ENCODE peak calls at places on chromosomes 6 and 20, in seven cellular contexts. I is GM12865, Z is NCI-H526 treated with DMSO at 0.1 percent for 48 hours, L is Caki2, C is amniotic stem cell, G is Panc1, M is cardiac muscle cell. A is an unnamed sample.

GRCh38 chr20:50124496-50124895 is 11.5 kb upstream of the UBE2V1 start:
- DNase-seq in I (no peak), Z (no peak), L (no peak), C (no peak), G (no peak), M (no peak), A (no peak)

GRCh38 chr6:137698636-137699035 is 168.4 kb upstream of the TNFAIP3 start:
- DNase-seq in I (no peak), Z (no peak), L (no peak), C (no peak), G (no peak), M (no peak), A (no peak)

GRCh38 chr6:151137441-151137984 is 102.3 kb upstream of the AKAP12 start:
- DNase-seq in I (no peak), Z (no peak), L (peak; percentile 14), C (no peak), G (no peak), M (no peak), A (no peak)

GRCh38 chr6:15464211-15464725 is 198.6 kb downstream of the DTNBP1 start:
- DNase-seq in I (peak; percentile 66), Z (no peak), L (no peak), C (no peak), G (peak; percentile 25), M (peak; percentile 22), A (peak; percentile 25)

GRCh38 chr6:111950661-111951426 is 77.6 kb upstream of the FYN start:
- DNase-seq in I (no peak), Z (no peak), L (peak; percentile 46), C (no peak), G (no peak), M (no peak), A (no peak)

GRCh38 chr6:39204646-39205244 is 24.5 kb downstream of the KCNK5 start:
- DNase-seq in I (no peak), Z (no peak), L (no peak), C (no peak), G (no peak), M (no peak), A (no peak)

GRCh38 chr20:50852085-50852484 is 57.2 kb downstream of the BCAS4 start:
- DNase-seq in I (no peak), Z (no peak), L (no peak), C (no peak), G (no peak), M (no peak), A (no peak)

GRCh38 chr20:51750037-51750769 is 18.0 kb downstream of the ATP9A start:
- DNase-seq in I (peak; percentile 16), Z (no peak), L (peak; percentile 100), C (peak; percentile 69), G (peak; percentile 98), M (no peak), A (peak; percentile 95)

GRCh38 chr20:17499041-17499440 is 32.1 kb downstream of the BFSP1 start:
- DNase-seq in I (no peak), Z (no peak), L (peak; percentile 38), C (no peak), G (no peak), M (no peak), A (no peak)

GRCh38 chr6:148501178-148501590 is 158.5 kb downstream of the SASH1 start:
- DNase-seq in I (no peak), Z (no peak), L (peak; percentile 69), C (no peak), G (no peak), M (no peak), A (peak; percentile 96)

GRCh38 chr6:132365319-132365907 is 35.9 kb downstream of the MOXD1 start:
- DNase-seq in I (peak; percentile 79), Z (no peak), L (no peak), C (no peak), G (no peak), M (peak; percentile 59), A (no peak)

GRCh38 chr6:21596379-21597242 is 3.1 kb downstream of the SOX4 start:
- DNase-seq in I (peak; percentile 77), Z (peak; percentile 86), L (peak; percentile 86), C (peak; percentile 38), G (no peak), M (peak; percentile 87), A (peak; percentile 40)

GRCh38 chr20:8389381-8390368 is 257.6 kb downstream of the PLCB1 start:
- DNase-seq in I (peak; percentile 50), Z (peak; percentile 42), L (peak; percentile 21), C (peak; percentile 48), G (peak; percentile 1), M (peak; percentile 69), A (peak; percentile 36)

GRCh38 chr6:144362042-144363018 is 77.2 kb downstream of the UTRN start:
- DNase-seq in I (peak; percentile 21), Z (no peak), L (peak; percentile 65), C (no peak), G (no peak), M (no peak), A (no peak)

GRCh38 chr6:6657085-6657819 is 68.7 kb downstream of the LY86 start:
- DNase-seq in I (peak; percentile 25), Z (no peak), L (no peak), C (no peak), G (no peak), M (no peak), A (no peak)

GRCh38 chr6:42367353-42368011 is 84.2 kb downstream of the TRERF1 start:
- DNase-seq in I (peak; percentile 88), Z (no peak), L (no peak), C (no peak), G (no peak), M (no peak), A (no peak)

GRCh38 chr6:156988276-156989158 is 211.3 kb downstream of the ARID1B start:
- DNase-seq in I (peak; percentile 83), Z (peak; percentile 56), L (no peak), C (no peak), G (no peak), M (peak; percentile 26), A (no peak)

GRCh38 chr20:13301596-13301995 is 80.5 kb downstream of the ISM1 start:
- DNase-seq in I (no peak), Z (no peak), L (no peak), C (no peak), G (no peak), M (no peak), A (no peak)

GRCh38 chr6:108200631-108201030 is 34.8 kb downstream of the NR2E1 start:
- DNase-seq in I (no peak), Z (no peak), L (peak; percentile 96), C (peak; percentile 28), G (peak; percentile 25), M (no peak), A (no peak)

GRCh38 chr6:24931752-24932691 is 3.7 kb downstream of the RIPOR2 start:
- DNase-seq in I (peak; percentile 82), Z (no peak), L (peak; percentile 88), C (no peak), G (no peak), M (no peak), A (no peak)

GRCh38 chr6:158757753-158758090 is 61.4 kb downstream of the EZR start:
- DNase-seq in I (no peak), Z (no peak), L (no peak), C (no peak), G (no peak), M (no peak), A (no peak)